ENCODE peak calls at places on chromosome 16, in four cellular contexts. O is stimulated activated CD4-positive, alpha-beta T cell treated with anti-CD3 and anti-CD28 coated beads, Interleukin-15, amount 100 ng/mL, for 1 hour; U is HFF-Myc; S is GM23248. B is an unnamed sample.
A peak's percentile ranks its signal among the peaks of the same experiment; 100 is the strongest.

GRCh38 chr16:16009396-16009795 is 60.0 kb downstream of the ABCC1 start:
- DNase-seq in O (no peak), U (no peak), S (peak; percentile 45), B (no peak)

GRCh38 chr16:50195276-50195675 is 42.2 kb downstream of the TENT4B start:
- DNase-seq in O (no peak), U (no peak), S (peak; percentile 68), B (no peak)

GRCh38 chr16:17266606-17267313 is 204.0 kb downstream of the XYLT1 start:
- DNase-seq in O (no peak), U (no peak), S (no peak), B (no peak)

GRCh38 chr16:1296688-1297412 is 12.6 kb upstream of the UBE2I start:
- DNase-seq in O (no peak), U (no peak), S (peak; percentile 84), B (no peak)

GRCh38 chr16:19130852-19131808 is 17.4 kb downstream of the ITPRIPL2 start:
- DNase-seq in O (no peak), U (peak; percentile 94), S (peak; percentile 75), B (peak; percentile 99)

GRCh38 chr16:29857133-29857760 is 5.8 kb downstream of the CDIPT start:
- DNase-seq in O (no peak), U (peak; percentile 19), S (peak; percentile 86), B (no peak)

GRCh38 chr16:85767569-85767968 is 16.7 kb upstream of the C16orf74 start:
- DNase-seq in O (no peak), U (no peak), S (peak; percentile 96), B (peak; percentile 40)

GRCh38 chr16:23879735-23880373 is 44.1 kb downstream of the PRKCB start:
- DNase-seq in O (no peak), U (no peak), S (no peak), B (no peak)

GRCh38 chr16:55250641-55251550 is 73.1 kb upstream of the IRX6 start:
- DNase-seq in O (no peak), U (peak; percentile 11), S (no peak), B (no peak)

GRCh38 chr16:50861926-50862325 is 120.0 kb downstream of the CYLD start:
- DNase-seq in O (no peak), U (no peak), S (peak; percentile 68), B (peak; percentile 21)

GRCh38 chr16:84416407-84417321 is 48.3 kb downstream of the ATP2C2 start:
- DNase-seq in O (no peak), U (no peak), S (no peak), B (no peak)

GRCh38 chr16:546909-547770 is 13.1 kb upstream of the PRR35 start:
- DNase-seq in O (no peak), U (no peak), S (peak; percentile 69), B (peak; percentile 83)

GRCh38 chr16:11149011-11149616 is 106.9 kb downstream of the SOCS1 start:
- DNase-seq in O (no peak), U (no peak), S (no peak), B (no peak)

GRCh38 chr16:2476345-2476720 is 1.4 kb downstream of the TBC1D24 start:
- DNase-seq in O (no peak), U (no peak), S (no peak), B (no peak)

GRCh38 chr16:73019456-73020362 is 28.2 kb downstream of the ZFHX3 start:
- DNase-seq in O (no peak), U (peak; percentile 24), S (peak; percentile 62), B (no peak)